ENCODE peak calls at places on chromosomes 5 and 9, in nine cellular contexts. C, M, I, A, E, D, L, Q and P are unnamed samples.

GRCh38 chr5:180494510-180495181 is 467 bp downstream of the CNOT6 start:
- DNase-seq in D (no peak), C (peak), I (peak), M (peak), Q (peak), E (peak), A (no peak), L (no peak), P (no peak)

GRCh38 chr5:178247481-178248456 is 15.2 kb upstream of the PHYKPL start:
- DNase-seq in D (no peak), A (no peak), M (no peak), Q (no peak), C (no peak), E (no peak), I (no peak), L (no peak), P (no peak)

GRCh38 chr9:470041-470781 is 255.5 kb downstream of the DOCK8 start:
- DNase-seq in E (peak), I (peak), M (peak), C (peak), Q (peak), A (peak), D (peak), L (peak), P (peak)

GRCh38 chr5:150645070-150645700 is 4.7 kb downstream of the SYNPO start:
- DNase-seq in D (no peak), Q (no peak), M (no peak), I (no peak), E (peak), L (peak), C (peak), A (peak), P (no peak)

GRCh38 chr9:85142461-85143401 is 473.2 kb downstream of the NTRK2 start:
- DNase-seq in L (peak), Q (peak), I (no peak), E (no peak), A (no peak), D (peak), M (peak), C (peak), P (no peak)

GRCh38 chr5:125181159-125181558 is 434.7 kb upstream of the ZNF608 start:
- DNase-seq in Q (no peak), L (peak), I (no peak), C (no peak), D (no peak), A (no peak), E (no peak), M (no peak), P (no peak)

GRCh38 chr9:91758491-91758981 is 191.5 kb downstream of the ROR2 start:
- DNase-seq in D (peak), E (peak), Q (peak), M (peak), C (peak), I (peak), A (peak), L (peak), P (no peak)

GRCh38 chr5:81829242-81829641 is 78.3 kb upstream of the SSBP2 start:
- DNase-seq in E (no peak), Q (no peak), M (no peak), D (no peak), C (no peak), A (no peak), I (no peak), L (no peak), P (no peak)

GRCh38 chr9:105447386-105447813 is 434 bp upstream of the FSD1L start:
- DNase-seq in I (no peak), A (no peak), M (no peak), L (no peak), D (no peak), C (no peak), E (no peak), Q (no peak), P (no peak)

GRCh38 chr5:31407921-31408714 is 123.8 kb downstream of the DROSHA start:
- DNase-seq in L (peak), A (no peak), M (no peak), D (no peak), I (no peak), Q (no peak), E (no peak), C (peak), P (no peak)

GRCh38 chr9:91117959-91118651 is 243.6 kb downstream of the AUH start:
- DNase-seq in M (no peak), D (peak), E (peak), C (no peak), L (no peak), I (peak), Q (no peak), A (peak), P (no peak)

GRCh38 chr9:70257512-70257911 is 1.3 kb upstream of the SMC5 start:
- DNase-seq in C (no peak), E (no peak), I (no peak), Q (no peak), A (no peak), L (no peak), M (no peak), D (no peak), P (no peak)

GRCh38 chr9:13568851-13569618 is 289.5 kb upstream of the MPDZ start:
- DNase-seq in D (no peak), M (no peak), L (no peak), E (no peak), C (no peak), Q (no peak), A (no peak), I (no peak), P (no peak)

GRCh38 chr9:12776775-12777055 is 1.9 kb downstream of the LURAP1L start:
- DNase-seq in Q (no peak), C (no peak), L (no peak), M (no peak), I (no peak), D (no peak), E (no peak), A (peak), P (no peak)

GRCh38 chr9:81898851-81899250 is 29.4 kb upstream of the SPATA31D4 start:
- DNase-seq in I (no peak), D (no peak), L (no peak), M (no peak), C (no peak), A (no peak), Q (no peak), E (no peak), P (no peak)

GRCh38 chr5:1859099-1859498 is 23.6 kb downstream of the IRX4 start:
- DNase-seq in L (no peak), A (no peak), E (no peak), M (no peak), I (no peak), Q (no peak), D (no peak), C (no peak), P (no peak)

GRCh38 chr9:79569814-79570448 is 1.8 kb upstream of the TLE4 start:
- DNase-seq in I (no peak), C (no peak), L (no peak), E (no peak), M (no peak), A (no peak), D (no peak), Q (no peak), P (no peak)

GRCh38 chr9:105232207-105232606 is 12.2 kb upstream of the SLC44A1 start:
- DNase-seq in Q (no peak), D (peak), E (no peak), C (no peak), I (no peak), L (peak), M (no peak), A (no peak), P (no peak)

GRCh38 chr9:130844028-130844427 is 9.0 kb downstream of the ABL1 start:
- DNase-seq in A (no peak), D (no peak), Q (no peak), E (no peak), I (no peak), C (no peak), L (no peak), M (no peak), P (no peak)

GRCh38 chr5:45454114-45454513 is 242.1 kb downstream of the HCN1 start:
- DNase-seq in L (peak), C (peak), E (peak), I (no peak), A (peak), Q (peak), M (no peak), D (peak), P (no peak)

GRCh38 chr5:19534751-19535150 is 453.2 kb downstream of the CDH18 start:
- DNase-seq in Q (no peak), M (no peak), E (no peak), I (no peak), C (peak), L (peak), D (no peak), A (no peak), P (no peak)

GRCh38 chr5:172762214-172763119 is 8.5 kb downstream of the DUSP1 start:
- DNase-seq in D (no peak), E (no peak), I (no peak), A (no peak), Q (no peak), L (no peak), M (no peak), C (no peak), P (no peak)

GRCh38 chr5:172766287-172767104 is 4.5 kb downstream of the DUSP1 start:
- DNase-seq in C (peak), M (no peak), L (peak), A (peak), Q (no peak), E (peak), D (no peak), I (no peak), P (no peak)

GRCh38 chr5:172763120-172763464 is 7.9 kb downstream of the DUSP1 start:
- DNase-seq in L (no peak), E (no peak), C (no peak), D (no peak), M (no peak), Q (no peak), I (no peak), A (no peak), P (no peak)

GRCh38 chr5:172765766-172766286 is 5.2 kb downstream of the DUSP1 start:
- DNase-seq in M (no peak), A (peak), C (no peak), D (no peak), Q (no peak), I (no peak), E (no peak), L (no peak), P (no peak)

DNA sequence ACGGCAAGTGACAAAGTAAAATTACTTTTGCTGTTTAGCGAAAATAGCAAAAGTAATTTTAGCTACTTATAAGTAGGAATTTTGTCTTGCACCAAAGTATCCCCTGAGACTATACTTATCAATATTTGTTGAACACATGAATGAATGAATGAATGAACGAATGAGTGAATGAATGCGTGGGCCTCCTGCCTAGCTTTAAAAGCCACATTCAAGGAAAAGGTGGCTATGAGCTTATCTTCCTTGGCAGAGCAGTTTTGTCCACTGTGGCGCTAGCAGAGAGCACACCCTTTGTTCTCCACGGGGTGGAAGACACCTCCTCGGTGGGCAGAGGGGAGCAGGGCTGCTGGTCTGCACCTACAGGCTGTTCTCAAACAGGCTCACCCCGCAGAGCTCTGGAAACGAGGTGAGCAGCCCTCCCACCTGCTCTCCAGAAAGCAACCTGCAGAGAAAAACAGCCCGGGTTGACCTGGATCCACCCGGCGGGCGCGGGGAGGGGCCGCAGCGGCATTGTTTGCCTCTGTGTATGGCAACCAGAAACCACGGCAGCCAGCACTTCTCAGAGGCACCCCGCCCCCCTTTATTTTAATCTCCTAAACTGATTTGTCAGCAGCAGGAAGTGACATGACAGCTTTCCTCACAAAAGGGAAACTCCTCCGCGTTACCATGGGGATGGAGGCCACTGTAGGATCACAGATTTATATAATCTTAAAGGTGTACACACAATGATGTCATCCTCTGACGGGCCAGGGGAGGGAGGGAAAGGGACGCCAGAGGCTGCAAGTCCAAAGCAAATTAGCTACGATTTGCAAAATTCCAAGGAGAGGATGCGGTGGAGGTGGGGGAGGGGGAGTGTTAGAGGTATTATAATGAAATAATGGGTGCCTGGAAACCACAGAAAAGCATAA is 5.9 kb downstream of the DUSP1 start:
- DNase-seq in D (peak), Q (peak), I (peak), M (peak), C (peak), A (peak), L (peak), E (peak), P (peak)
- TF ChIP-seq CTCF in D (no peak), Q (no peak), I (no peak), M (no peak), C (no peak), A (no peak), L (no peak), E (no peak), P (no peak)

GRCh38 chr5:53169933-53170332 is 60.4 kb upstream of the MOCS2 start:
- DNase-seq in D (no peak), I (no peak), C (no peak), Q (no peak), E (no peak), M (no peak), L (no peak), A (no peak), P (no peak)

GRCh38 chr5:53173083-53173482 is 63.5 kb upstream of the MOCS2 start:
- DNase-seq in E (peak), D (no peak), A (no peak), C (peak), M (no peak), I (no peak), Q (no peak), L (no peak), P (no peak)

GRCh38 chr5:53172630-53173029 is 63.1 kb upstream of the MOCS2 start:
- DNase-seq in M (no peak), E (no peak), L (no peak), I (no peak), C (no peak), Q (no peak), D (no peak), A (no peak), P (no peak)

GRCh38 chr5:53167836-53168235 is 58.3 kb upstream of the MOCS2 start:
- DNase-seq in E (peak), Q (no peak), D (no peak), A (no peak), C (no peak), L (no peak), M (no peak), I (no peak), P (no peak)

DNA sequence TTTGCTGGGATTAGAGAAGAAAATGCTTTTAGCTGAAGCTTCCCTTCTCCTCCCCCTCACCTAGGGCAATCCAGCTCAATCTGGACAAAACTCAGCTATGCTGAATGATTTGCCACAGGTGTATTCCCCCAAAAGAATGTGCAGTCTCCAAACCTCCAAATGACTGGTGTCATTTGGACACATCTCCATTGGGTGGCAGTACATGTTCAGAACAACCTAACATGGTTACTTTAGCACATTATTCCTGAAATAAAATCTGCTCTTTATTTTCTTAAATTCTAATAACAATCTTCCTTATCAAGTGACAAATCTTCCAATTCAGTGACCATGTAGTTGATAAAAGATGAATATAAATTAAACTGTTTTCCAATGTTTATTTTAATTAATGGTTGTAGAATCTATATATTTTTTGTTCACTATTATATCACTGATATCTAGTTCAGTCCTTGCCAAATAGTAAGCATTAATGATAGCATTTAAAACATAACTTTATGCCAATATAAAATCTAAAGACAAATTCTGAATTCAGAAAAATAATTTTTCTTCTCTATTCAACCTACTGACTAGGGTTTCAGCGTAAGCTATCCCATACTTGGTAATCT is 61.3 kb upstream of the MOCS2 start:
- DNase-seq in M (peak), C (peak), D (peak), Q (peak), I (no peak), L (peak), E (peak), A (peak), P (no peak)
- TF ChIP-seq CTCF in M (peak), C (peak), D (peak), Q (peak), I (peak), L (peak), E (peak), A (peak), P (no peak)

GRCh38 chr9:33942471-33943083 is 106.1 kb downstream of the UBAP2 start:
- DNase-seq in L (peak), M (peak), D (peak), E (peak), C (peak), Q (no peak), I (no peak), A (peak), P (no peak)
- TF ChIP-seq CTCF in L (peak), M (peak), D (peak), E (peak), C (no peak), Q (no peak), I (no peak), A (peak), P (no peak)

GRCh38 chr5:134561871-134562296 is 36.4 kb downstream of the JADE2 start:
- DNase-seq in D (no peak), C (no peak), I (no peak), L (peak), E (no peak), Q (no peak), M (peak), A (peak), P (no peak)
- TF ChIP-seq CTCF in D (peak), C (no peak), I (no peak), L (peak), E (peak), Q (no peak), M (peak), A (peak), P (no peak)